ENCODE peak calls at places on chromosome 20, in five cellular contexts. F is GM13977, L is heart right ventricle, M is progenitor cell of endocrine pancreas, W is OCI-LY7. B is an unnamed sample.
A peak's percentile ranks its signal among the peaks of the same experiment; 100 is the strongest.

GRCh38 chr20:24870876-24871275 is 78.2 kb upstream of the CST7 start:
- DNase-seq in M (no peak), F (no peak), L (no peak), W (peak; percentile 12), B (no peak)

GRCh38 chr20:32457476-32457986 is 99.4 kb downstream of the ASXL1 start:
- DNase-seq in F (peak; percentile 69), M (peak; percentile 95), L (peak; percentile 60), W (no peak), B (no peak)

GRCh38 chr20:17683218-17684076 is 1.4 kb upstream of the RRBP1 start:
- DNase-seq in M (no peak), W (no peak), F (no peak), L (no peak), B (no peak)

GRCh38 chr20:2305946-2306345 is 10.1 kb downstream of the TGM3 start:
- DNase-seq in L (no peak), M (no peak), W (no peak), F (no peak), B (no peak)

GRCh38 chr20:52361650-52362049 is 170.1 kb upstream of the ZFP64 start:
- DNase-seq in F (no peak), L (no peak), W (no peak), M (no peak), B (no peak)

GRCh38 chr20:16970751-16971150 is 222.6 kb downstream of the OTOR start:
- DNase-seq in L (no peak), F (no peak), M (no peak), W (no peak), B (no peak)

GRCh38 chr20:45782890-45783289 is 8.8 kb downstream of the WFDC3 start:
- DNase-seq in W (no peak), M (no peak), L (no peak), F (no peak), B (peak; percentile 29)

GRCh38 chr20:32965115-32965514 is 39.1 kb downstream of the SUN5 start:
- DNase-seq in F (no peak), L (no peak), W (no peak), M (no peak), B (no peak)

GRCh38 chr20:52470561-52470960 is 279.0 kb upstream of the ZFP64 start:
- DNase-seq in W (no peak), M (no peak), L (no peak), F (no peak), B (no peak)

GRCh38 chr20:59985864-59986263 is 27.6 kb downstream of the CDH26 start:
- DNase-seq in L (peak; percentile 26), F (no peak), W (peak; percentile 14), M (no peak), B (peak; percentile 37)

GRCh38 chr20:17747431-17747846 is 47.7 kb downstream of the BANF2 start:
- DNase-seq in M (no peak), W (no peak), F (no peak), L (no peak), B (no peak)

GRCh38 chr20:45347936-45348809 is at the start of gene SDC4:
- DNase-seq in L (peak; percentile 78), F (peak; percentile 70), W (no peak), M (peak; percentile 49), B (peak; percentile 68)

GRCh38 chr20:64176548-64177419 is 12.5 kb downstream of the MYT1 start:
- DNase-seq in W (peak; percentile 34), M (no peak), F (no peak), L (no peak), B (no peak)

GRCh38 chr20:21529863-21530262 is 16.0 kb upstream of the NKX2-2 start:
- DNase-seq in L (no peak), F (peak; percentile 56), M (no peak), W (peak; percentile 48), B (no peak)

GRCh38 chr20:21125072-21125848 is 622 bp upstream of the KIZ start:
- DNase-seq in M (peak; percentile 19), F (peak; percentile 23), L (peak; percentile 38), W (no peak), B (no peak)

GRCh38 chr20:51422912-51423667 is 119.4 kb downstream of the NFATC2 start:
- DNase-seq in L (no peak), F (peak; percentile 71), W (no peak), M (no peak), B (peak; percentile 54)

GRCh38 chr20:62959101-62959971 is 6.8 kb downstream of the SLC17A9 start:
- DNase-seq in M (no peak), F (no peak), W (no peak), L (no peak), B (no peak)

GRCh38 chr20:32958574-32958973 is 45.7 kb downstream of the SUN5 start:
- DNase-seq in W (no peak), M (no peak), F (no peak), L (no peak), B (no peak)

GRCh38 chr20:51492167-51493092 is 50.1 kb downstream of the NFATC2 start:
- DNase-seq in L (peak; percentile 82), M (peak; percentile 35), F (no peak), W (no peak), B (no peak)

GRCh38 chr20:52978851-52979250 is 6.7 kb downstream of the TSHZ2 start:
- DNase-seq in F (no peak), M (no peak), L (no peak), W (no peak), B (no peak)

GRCh38 chr20:235891-236290 is 8.8 kb downstream of the DEFB129 start:
- DNase-seq in M (no peak), W (no peak), L (no peak), F (no peak), B (no peak)

GRCh38 chr20:64084209-64085152 is at the start of gene LKAAEAR1:
- DNase-seq in F (no peak), M (no peak), L (no peak), W (no peak), B (no peak)

GRCh38 chr20:63215101-63216040 is 560 bp downstream of the YTHDF1 start:
- DNase-seq in F (peak; percentile 73), W (peak; percentile 37), L (no peak), M (peak; percentile 27), B (peak; percentile 33)

GRCh38 chr20:420169-420620 is 12.1 kb downstream of the RBCK1 start:
- DNase-seq in F (no peak), M (no peak), L (no peak), W (no peak), B (no peak)

GRCh38 chr20:59673288-59673997 is 69.1 kb downstream of the PHACTR3 start:
- DNase-seq in W (no peak), L (no peak), F (no peak), M (no peak), B (no peak)

GRCh38 chr20:33070413-33071053 is 8.9 kb upstream of the BPIFB4 start:
- DNase-seq in W (no peak), L (no peak), F (no peak), M (no peak), B (no peak)

GRCh38 chr20:13243826-13244376 is 22.8 kb downstream of the ISM1 start:
- DNase-seq in W (no peak), F (no peak), L (no peak), M (no peak), B (no peak)

GRCh38 chr20:56395166-56395565 is 2.7 kb downstream of the CSTF1 start:
- DNase-seq in M (no peak), W (no peak), F (no peak), L (no peak), B (no peak)

GRCh38 chr20:33731693-33732165 is at the start of gene ZNF341:
- DNase-seq in F (peak; percentile 89), W (peak; percentile 94), M (peak; percentile 96), L (peak; percentile 91), B (peak; percentile 90)

GRCh38 chr20:57651977-57652864 is 32.0 kb upstream of the ZBP1 start:
- DNase-seq in W (no peak), M (no peak), L (no peak), F (peak; percentile 24), B (no peak)

GRCh38 chr20:14879020-14879697 is 541.7 kb upstream of the FLRT3 start:
- DNase-seq in W (no peak), L (no peak), F (peak; percentile 5), M (no peak), B (no peak)

GRCh38 chr20:19099586-19100555 is 112.6 kb upstream of the SLC24A3 start:
- DNase-seq in W (no peak), F (no peak), M (no peak), L (no peak), B (no peak)

DNA sequence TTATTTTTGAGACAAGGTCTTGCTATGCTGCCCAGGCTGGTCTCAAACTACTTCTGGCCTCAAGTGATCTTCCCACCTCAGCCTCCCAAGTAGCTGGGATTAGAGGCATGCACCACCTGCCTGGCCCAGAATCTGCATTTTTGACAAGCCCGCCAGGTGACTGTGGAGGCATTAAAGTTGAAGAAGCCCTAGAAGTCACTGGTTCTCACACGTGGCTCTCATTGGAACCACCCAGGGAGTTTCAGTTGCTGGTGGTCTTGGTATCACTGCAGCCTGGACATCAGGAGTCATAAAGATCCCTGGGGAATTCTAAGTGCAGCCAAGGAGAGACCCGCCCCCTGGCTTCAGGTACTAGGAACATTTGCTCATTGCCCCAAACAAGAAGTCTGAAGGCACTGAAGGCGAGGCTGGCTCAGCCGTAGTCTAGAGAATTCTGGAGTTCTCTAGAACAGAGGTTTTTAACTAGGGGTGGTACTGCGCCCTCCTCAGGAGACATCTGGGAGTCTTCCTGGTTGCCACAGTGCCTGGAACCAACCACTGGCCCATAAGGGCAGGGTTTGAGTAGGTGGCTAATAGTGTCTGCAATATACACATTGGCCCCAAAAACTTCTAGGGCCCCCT is 182.8 kb downstream of the ZMYND8 start:
- DNase-seq in L (no peak), W (no peak), F (no peak), M (no peak), B (no peak)
- TF ChIP-seq CTCF in L (no peak), W (peak; percentile 37), F (no peak), M (no peak), B (no peak)

GRCh38 chr20:48688579-48688978 is 139.2 kb downstream of the PREX1 start:
- DNase-seq in L (no peak), W (no peak), F (no peak), M (no peak), B (no peak)
- TF ChIP-seq CTCF in L (no peak), W (no peak), F (no peak), M (no peak), B (no peak)

DNA sequence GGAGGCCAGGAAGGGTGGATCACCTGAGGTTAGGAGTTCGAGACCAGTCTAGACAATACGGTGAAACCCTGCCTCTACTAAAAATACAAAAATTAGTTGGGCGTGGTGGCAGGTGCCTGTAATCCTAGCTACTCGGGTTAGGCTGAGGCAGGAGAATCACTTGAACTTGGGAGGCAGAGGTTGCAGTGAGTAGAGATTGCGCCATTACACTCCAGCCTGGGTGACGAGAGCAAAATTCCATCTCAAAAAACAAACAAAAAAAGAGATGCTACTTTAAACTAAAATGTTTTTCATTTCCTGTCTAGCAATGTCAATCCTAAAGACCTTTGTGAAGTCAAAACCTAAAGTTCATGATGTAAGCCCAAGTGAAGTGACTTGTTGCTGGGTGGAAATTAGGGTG is 12.9 kb downstream of the DSN1 start:
- DNase-seq in L (no peak), M (no peak), W (no peak), F (no peak), B (no peak)
- TF ChIP-seq CTCF in L (no peak), M (no peak), W (no peak), F (no peak), B (no peak)

GRCh38 chr20:4216142-4216735 is 200.9 kb upstream of the RNF24 start:
- DNase-seq in M (no peak), L (no peak), W (no peak), F (no peak), B (no peak)

GRCh38 chr20:4220756-4221155 is 205.4 kb upstream of the RNF24 start:
- DNase-seq in W (no peak), F (no peak), L (no peak), M (no peak), B (no peak)

GRCh38 chr20:4217349-4217761 is 202.0 kb upstream of the RNF24 start:
- DNase-seq in F (no peak), L (peak; percentile 47), W (no peak), M (no peak), B (no peak)

GRCh38 chr20:4220352-4220751 is 205.0 kb upstream of the RNF24 start:
- DNase-seq in W (no peak), L (no peak), M (no peak), F (no peak), B (no peak)

GRCh38 chr20:4216866-4217265 is 201.5 kb upstream of the RNF24 start:
- DNase-seq in F (no peak), W (no peak), M (no peak), L (peak; percentile 22), B (no peak)
- TF ChIP-seq CTCF in F (no peak), W (no peak), M (no peak), L (no peak), B (no peak)